ENCODE peak calls at places on chromosomes 5 and 9, in six cellular contexts. A is heart left ventricle, X is HCT116, H is endothelial cell of umbilical vein, L is prostate gland, F is stomach. E is an unnamed sample.

GRCh38 chr5:22577006-22577405 is 276.1 kb downstream of the CDH12 start:
- DNase-seq in H (no peak), L (no peak), X (no peak), F (no peak), A (no peak), E (no peak)

GRCh38 chr5:151595411-151595826 is 4.3 kb upstream of the FAT2 start:
- DNase-seq in H (no peak), X (no peak), L (no peak), F (no peak), A (peak), E (no peak)

GRCh38 chr5:89769975-89770374 is 639.6 kb downstream of the CETN3 start:
- DNase-seq in H (peak), A (no peak), L (no peak), X (peak), F (no peak), E (no peak)

GRCh38 chr9:105138306-105138801 is 106.1 kb upstream of the SLC44A1 start:
- DNase-seq in F (no peak), A (peak), H (no peak), X (no peak), L (no peak), E (peak)

GRCh38 chr9:79353856-79354520 is 217.8 kb upstream of the TLE4 start:
- DNase-seq in A (no peak), L (no peak), F (no peak), H (peak), X (no peak), E (no peak)

GRCh38 chr9:77469515-77470197 is 178.5 kb downstream of the GNA14 start:
- DNase-seq in A (no peak), L (no peak), H (no peak), F (no peak), X (no peak), E (no peak)

GRCh38 chr5:150208187-150209015 is 18.5 kb downstream of the SLC6A7 start:
- DNase-seq in X (no peak), F (no peak), H (no peak), A (no peak), L (no peak), E (no peak)

GRCh38 chr9:2367970-2368369 is 253.6 kb upstream of the VLDLR start:
- DNase-seq in X (no peak), L (no peak), H (no peak), F (no peak), A (no peak), E (no peak)

GRCh38 chr9:28264368-28264767 is 691.1 kb upstream of the C9orf72 start:
- DNase-seq in L (no peak), F (no peak), A (no peak), H (no peak), X (no peak), E (no peak)

GRCh38 chr9:98541684-98542230 is 167.0 kb downstream of the GABBR2 start:
- DNase-seq in F (no peak), A (no peak), L (no peak), X (no peak), H (no peak), E (no peak)

GRCh38 chr5:10222326-10222725 is 27.4 kb downstream of the ATPSCKMT start:
- DNase-seq in F (no peak), A (no peak), H (no peak), X (no peak), L (no peak), E (no peak)

GRCh38 chr9:3099601-3100000 is 255.7 kb upstream of the PUM3 start:
- DNase-seq in A (no peak), H (no peak), X (no peak), L (no peak), F (no peak), E (no peak)

GRCh38 chr5:6043491-6044310 is 334.6 kb downstream of the MED10 start:
- DNase-seq in A (no peak), L (no peak), F (no peak), H (no peak), X (no peak), E (no peak)

GRCh38 chr5:181261320-181262085 is 560 bp upstream of the TRIM52 start:
- DNase-seq in F (peak), A (peak), H (peak), X (peak), L (peak), E (peak)

GRCh38 chr5:62578540-62578939 is at the start of gene LRRC70:
- DNase-seq in A (no peak), X (no peak), L (no peak), F (no peak), H (peak), E (no peak)

GRCh38 chr5:118862596-118862995 is 125.8 kb downstream of the DTWD2 start:
- DNase-seq in L (no peak), X (no peak), A (no peak), F (no peak), H (no peak), E (no peak)

GRCh38 chr5:99025298-99026045 is 96.7 kb upstream of the CHD1 start:
- DNase-seq in F (peak), L (no peak), H (peak), A (no peak), X (no peak), E (no peak)

GRCh38 chr5:39767906-39768305 is 343.1 kb upstream of the DAB2 start:
- DNase-seq in L (no peak), F (no peak), H (no peak), X (no peak), A (no peak), E (no peak)

GRCh38 chr9:36007309-36007708 is 29.4 kb upstream of the RECK start:
- DNase-seq in F (no peak), H (peak), A (no peak), L (no peak), X (no peak), E (no peak)

GRCh38 chr5:134003957-134004625 is 684 bp downstream of the VDAC1 start:
- DNase-seq in X (no peak), H (peak), L (peak), F (peak), A (peak), E (peak)

GRCh38 chr9:21070171-21070571 is 7.6 kb downstream of the IFNB1 start:
- DNase-seq in L (peak), A (peak), X (peak), H (peak), F (no peak), E (peak)

GRCh38 chr9:136488247-136489214 is 5.7 kb upstream of the SEC16A start:
- DNase-seq in H (peak), L (peak), A (peak), X (no peak), F (peak), E (peak)

GRCh38 chr5:16754621-16755020 is 137.8 kb upstream of the RETREG1 start:
- DNase-seq in X (no peak), H (no peak), F (no peak), A (no peak), L (no peak), E (no peak)

GRCh38 chr5:74468421-74468820 is 172.1 kb downstream of the ENC1 start:
- DNase-seq in A (no peak), F (no peak), X (no peak), H (no peak), L (no peak), E (no peak)

GRCh38 chr5:177546262-177546741 is 8.1 kb downstream of the FAM193B start:
- DNase-seq in X (no peak), L (peak), A (peak), H (peak), F (no peak), E (no peak)

GRCh38 chr5:170154297-170154696 is 48.6 kb downstream of the FOXI1 start:
- DNase-seq in A (no peak), L (no peak), F (no peak), X (no peak), H (no peak), E (no peak)

GRCh38 chr5:27854243-27854852 is 816.0 kb upstream of the CDH9 start:
- DNase-seq in X (no peak), A (no peak), L (no peak), F (no peak), H (no peak), E (no peak)

GRCh38 chr5:13831236-13831810 is 113.2 kb downstream of the DNAH5 start:
- DNase-seq in F (no peak), X (no peak), L (no peak), A (no peak), H (no peak), E (no peak)

GRCh38 chr5:138985683-138986082 is 110.5 kb upstream of the LRRTM2 start:
- DNase-seq in X (no peak), F (no peak), H (no peak), L (no peak), A (no peak), E (no peak)

GRCh38 chr5:146052780-146053179 is 52.6 kb downstream of the PLAC8L1 start:
- DNase-seq in L (no peak), H (no peak), F (no peak), X (no peak), A (no peak), E (no peak)

GRCh38 chr5:37738865-37739488 is 100.9 kb downstream of the GDNF start:
- DNase-seq in L (no peak), X (no peak), H (no peak), F (no peak), A (no peak), E (no peak)
- H3K27ac ChIP-seq in L (peak), X (no peak), H (no peak), F (peak), A (no peak), E (no peak)

DNA sequence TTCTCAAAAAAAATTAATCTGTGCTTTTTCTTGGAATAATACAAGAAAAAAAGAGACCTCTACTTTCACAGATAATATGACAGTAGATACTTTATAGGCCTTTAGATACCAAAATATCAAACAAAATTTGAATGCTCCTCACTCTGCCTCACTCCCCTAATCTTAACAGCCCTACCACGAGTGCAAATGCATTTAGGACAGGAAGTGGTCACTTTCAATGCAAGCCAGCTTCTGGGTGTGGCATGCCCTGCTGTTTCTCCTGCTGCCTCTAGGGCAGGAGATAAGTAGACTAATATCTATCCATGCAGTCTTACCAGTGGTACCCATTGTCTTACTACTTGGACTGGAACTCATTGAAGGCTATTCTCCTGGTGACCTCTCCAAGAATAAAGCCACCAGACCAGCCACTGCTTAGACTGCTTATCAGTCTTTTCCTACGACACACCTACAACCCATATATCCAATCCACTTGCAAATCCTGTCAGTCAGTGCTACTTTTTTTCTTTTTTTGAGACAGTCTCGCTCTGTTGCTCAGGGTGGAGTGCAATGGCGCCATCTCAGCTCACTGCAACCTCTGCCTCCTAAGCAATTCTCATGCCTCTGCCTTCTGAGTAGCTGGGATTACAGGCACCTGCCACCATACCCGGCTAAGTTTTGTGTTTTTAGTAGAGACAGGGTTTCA is 23.0 kb downstream of the FRRS1L start:
- DNase-seq in X (peak), H (no peak), F (no peak), L (no peak), A (no peak), E (no peak)
- TF ChIP-seq CTCF in X (peak), H (no peak), F (no peak), L (no peak), A (peak), E (no peak)

GRCh38 chr9:122121931-122122330 is 28.8 kb upstream of the TTLL11 start:
- DNase-seq in A (no peak), F (no peak), H (no peak), X (no peak), L (no peak), E (no peak)

GRCh38 chr9:122124528-122124927 is 31.4 kb upstream of the TTLL11 start:
- DNase-seq in F (no peak), L (no peak), A (no peak), H (no peak), X (no peak), E (no peak)

GRCh38 chr9:122124048-122124447 is 30.9 kb upstream of the TTLL11 start:
- DNase-seq in F (no peak), A (no peak), X (no peak), L (no peak), H (no peak), E (no peak)

GRCh38 chr9:122122468-122122867 is 29.4 kb upstream of the TTLL11 start:
- DNase-seq in A (no peak), H (no peak), F (no peak), X (no peak), L (no peak), E (no peak)

DNA sequence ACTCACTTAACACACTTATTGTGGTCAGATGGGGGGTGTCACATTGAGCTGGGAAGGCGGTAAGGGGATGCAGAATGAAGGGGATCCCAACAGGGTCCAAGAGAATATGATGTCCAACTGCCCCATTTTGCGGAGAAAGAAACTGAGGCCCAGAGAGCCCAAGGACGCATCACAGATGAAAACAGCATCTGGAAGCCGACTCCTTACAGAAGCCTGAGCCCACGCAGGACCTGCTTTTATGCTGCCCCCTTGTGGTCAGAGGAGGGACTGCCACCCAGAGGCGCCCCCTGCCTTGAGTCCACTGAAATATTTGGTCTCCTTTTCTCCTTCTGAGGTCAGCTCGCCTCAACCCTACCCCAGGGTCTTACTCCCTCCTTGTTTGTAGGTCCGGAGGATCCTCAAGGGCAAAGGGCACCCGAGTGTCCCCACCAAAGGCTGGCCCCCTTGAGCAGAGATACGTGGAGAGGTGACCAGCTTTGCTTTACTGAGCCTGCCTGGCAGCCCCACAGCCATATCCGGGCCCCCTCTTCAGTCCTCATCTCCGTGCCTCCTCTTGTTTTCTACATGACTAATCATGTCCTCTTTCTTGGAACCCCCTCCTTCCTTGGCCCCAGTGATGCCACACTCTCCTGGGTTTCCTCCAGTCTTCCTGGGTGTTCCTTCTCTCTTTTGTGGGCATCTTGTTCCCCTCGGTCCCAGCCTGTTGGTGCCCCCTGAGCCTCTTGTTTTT is 30.0 kb upstream of the TTLL11 start:
- DNase-seq in X (peak), L (peak), H (peak), F (peak), A (peak), E (peak)
- TF ChIP-seq POLR2A in X (no peak), L (no peak), H (no peak), F (no peak), A (no peak), E (no peak)

DNA sequence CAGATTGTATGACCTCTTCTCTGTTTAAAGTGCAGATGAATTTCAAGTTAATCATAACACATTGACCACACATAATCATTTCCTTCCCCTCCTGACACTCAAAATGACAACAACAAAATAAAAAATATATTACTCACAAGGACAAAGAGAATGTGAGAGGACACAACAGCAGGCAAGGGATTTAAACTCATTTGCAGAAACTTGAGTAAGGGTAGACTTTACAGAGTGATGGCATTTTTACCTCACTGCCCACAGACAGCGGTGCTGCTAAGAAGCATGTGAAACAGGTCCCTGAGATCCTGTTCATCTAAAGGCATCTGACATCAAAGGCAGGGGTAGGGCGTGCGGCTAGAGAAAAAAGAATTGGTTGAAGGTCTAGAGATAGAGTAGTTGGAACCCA is 99.0 kb downstream of the TRIM36 start:
- DNase-seq in F (no peak), X (no peak), H (no peak), L (no peak), A (no peak), E (no peak)
- H3K27ac ChIP-seq in F (no peak), X (no peak), H (no peak), L (no peak), A (no peak), E (no peak)

GRCh38 chr9:92501671-92502393 is 19.5 kb upstream of the ASPN start:
- DNase-seq in H (peak), L (no peak), A (peak), X (peak), F (peak), E (peak)
- TF ChIP-seq CTCF in H (peak), L (peak), A (peak), X (peak), F (peak), E (peak)

GRCh38 chr9:126722922-126723806 is 81.7 kb upstream of the ZBTB43 start:
- DNase-seq in H (no peak), L (peak), X (no peak), A (peak), F (peak), E (peak)
- TF ChIP-seq POLR2A in H (no peak), L (no peak), X (no peak), A (no peak), F (no peak), E (no peak)

GRCh38 chr9:134546746-134547145 is 94.9 kb upstream of the COL5A1 start:
- DNase-seq in H (no peak), L (no peak), X (no peak), F (no peak), A (no peak), E (no peak)

GRCh38 chr9:134544388-134545212 is 97.0 kb upstream of the COL5A1 start:
- DNase-seq in F (no peak), L (no peak), H (peak), X (no peak), A (peak), E (no peak)

GRCh38 chr9:134547161-134548100 is 94.2 kb upstream of the COL5A1 start:
- DNase-seq in F (no peak), L (no peak), A (no peak), H (no peak), X (no peak), E (no peak)

GRCh38 chr9:134545213-134546211 is 96.1 kb upstream of the COL5A1 start:
- DNase-seq in X (no peak), F (no peak), A (no peak), H (no peak), L (no peak), E (no peak)

GRCh38 chr9:134546231-134546731 is 95.3 kb upstream of the COL5A1 start:
- DNase-seq in L (no peak), H (no peak), X (no peak), F (no peak), A (no peak), E (peak)
- H3K27ac ChIP-seq in L (no peak), H (no peak), X (no peak), F (peak), A (peak), E (no peak)

GRCh38 chr5:155508673-155509072 is 495.1 kb downstream of the KIF4B start:
- DNase-seq in A (no peak), L (no peak), H (no peak), X (no peak), F (no peak), E (no peak)
- TF ChIP-seq CTCF in A (no peak), L (no peak), H (no peak), X (no peak), F (no peak), E (no peak)

E was measured in testis.